ENCODE peak calls at places on chromosomes 3 and 15, in nine cellular contexts. I, L, M, F, K, H, Y, V and X are unnamed samples. For H3K4me1, the result is how much of the 10 kb centered on the place peaks cover.

GRCh38 chr3:90091557-90091956 is 984.1 kb downstream of the EPHA3 start:
- DNase-seq in I (no peak), L (peak), M (peak), F (peak), K (peak), H (no peak), Y (no peak), V (no peak), X (peak)

GRCh38 chr3:15339786-15340215 is 7.4 kb upstream of the SH3BP5 start:
- DNase-seq in I (no peak), L (peak), M (peak), F (peak), K (no peak), H (no peak), Y (no peak), V (no peak), X (no peak)

GRCh38 chr3:52194541-52195296 is 3.2 kb upstream of the ALAS1 start:
- DNase-seq in I (peak), L (peak), M (peak), F (peak), K (no peak), H (peak), Y (no peak), V (peak), X (no peak)

GRCh38 chr3:151580592-151580991 is 119.7 kb upstream of the IGSF10 start:
- DNase-seq in I (no peak), L (peak), M (no peak), F (peak), K (no peak), H (no peak), Y (no peak), V (no peak), X (no peak)

GRCh38 chr3:23219117-23219516 is 16.0 kb downstream of the UBE2E2 start:
- DNase-seq in I (no peak), L (no peak), M (no peak), F (no peak), K (no peak), H (no peak), Y (no peak), V (no peak), X (no peak)

GRCh38 chr3:18898911-18899310 is 249.4 kb upstream of the KCNH8 start:
- DNase-seq in I (no peak), L (no peak), M (no peak), F (no peak), K (no peak), H (no peak), Y (no peak), V (no peak), X (no peak)

GRCh38 chr15:57782731-57783130 is 76.2 kb downstream of the POLR2M start:
- DNase-seq in I (no peak), L (no peak), M (no peak), F (no peak), K (no peak), H (no peak), Y (no peak), V (no peak), X (no peak)

GRCh38 chr15:101170568-101171350 is 81.1 kb downstream of the CHSY1 start:
- DNase-seq in I (peak), L (peak), M (peak), F (peak), K (no peak), H (no peak), Y (no peak), V (no peak), X (no peak)

GRCh38 chr3:165462616-165463334 is 266.6 kb upstream of the SLITRK3 start:
- DNase-seq in I (peak), L (peak), M (no peak), F (no peak), K (no peak), H (no peak), Y (no peak), V (no peak), X (no peak)

GRCh38 chr3:192514081-192514753 is 213.1 kb downstream of the FGF12 start:
- DNase-seq in I (no peak), L (peak), M (no peak), F (no peak), K (no peak), H (no peak), Y (no peak), V (peak), X (no peak)

GRCh38 chr15:101530224-101530958 is 40.9 kb upstream of the PCSK6 start:
- DNase-seq in I (no peak), L (no peak), M (no peak), F (no peak), K (no peak), H (no peak), Y (no peak), V (peak), X (no peak)

GRCh38 chr15:41494922-41495735 is 1.5 kb downstream of the ITPKA start:
- DNase-seq in I (no peak), L (no peak), M (no peak), F (no peak), K (peak), H (peak), Y (no peak), V (peak), X (no peak)

GRCh38 chr15:74541494-74542191 is 623 bp downstream of the ARID3B start:
- DNase-seq in I (peak), L (peak), M (peak), F (peak), K (peak), H (peak), Y (peak), V (no peak), X (peak)

GRCh38 chr15:60370105-60370803 is 27.5 kb downstream of the ANXA2 start:
- DNase-seq in I (no peak), L (peak), M (no peak), F (no peak), K (no peak), H (no peak), Y (no peak), V (no peak), X (no peak)

GRCh38 chr3:29183346-29184087 is 97.4 kb upstream of the RBMS3 start:
- DNase-seq in I (no peak), L (peak), M (no peak), F (peak), K (no peak), H (no peak), Y (no peak), V (no peak), X (peak)

GRCh38 chr15:31360843-31361763 is 34.5 kb downstream of the KLF13 start:
- DNase-seq in I (no peak), L (no peak), M (no peak), F (no peak), K (peak), H (peak), Y (peak), V (peak), X (no peak)

GRCh38 chr3:133125171-133125570 is 87.0 kb downstream of the TMEM108 start:
- DNase-seq in I (no peak), L (no peak), M (no peak), F (no peak), K (no peak), H (no peak), Y (no peak), V (no peak), X (no peak)

GRCh38 chr15:68666120-68666811 is 87.5 kb downstream of the CORO2B start:
- DNase-seq in I (peak), L (no peak), M (peak), F (no peak), K (peak), H (no peak), Y (no peak), V (no peak), X (no peak)

GRCh38 chr3:162845918-162846317 is 1349.3 kb downstream of the OTOL1 start:
- DNase-seq in I (no peak), L (no peak), M (no peak), F (no peak), K (no peak), H (no peak), Y (no peak), V (no peak), X (no peak)

GRCh38 chr3:85481411-85482192 is 522.8 kb downstream of the CADM2 start:
- DNase-seq in I (no peak), L (no peak), M (no peak), F (no peak), K (no peak), H (no peak), Y (no peak), V (no peak), X (no peak)

GRCh38 chr3:47464603-47465002 is 11.1 kb downstream of the SCAP start:
- DNase-seq in I (no peak), L (peak), M (no peak), F (no peak), K (peak), H (no peak), Y (no peak), V (no peak), X (no peak)

GRCh38 chr15:90869140-90869541 is 753 bp downstream of the FURIN start:
- DNase-seq in I (no peak), L (no peak), M (no peak), F (no peak), K (no peak), H (no peak), Y (no peak), V (peak), X (no peak)
- H3K4me1 ChIP-seq in I (under half), L (under half), M (under half), F (under half), K (under half), H (half or more), Y (under half), V (half or more), X (half or more)

GRCh38 chr3:5165698-5166097 is 21.8 kb upstream of the EDEM1 start:
- DNase-seq in I (no peak), L (no peak), M (no peak), F (no peak), K (no peak), H (no peak), Y (no peak), V (no peak), X (no peak)
- H3K4me3 ChIP-seq in I (no peak), L (no peak), M (no peak), F (no peak), K (no peak), H (no peak), Y (no peak), V (no peak), X (no peak)

GRCh38 chr3:184258926-184259325 is 2.4 kb downstream of the CAMK2N2 start:
- DNase-seq in I (no peak), L (no peak), M (no peak), F (no peak), K (no peak), H (no peak), Y (no peak), V (no peak), X (no peak)
- H3K27ac ChIP-seq in I (no peak), L (no peak), M (no peak), F (no peak), K (no peak), H (no peak), Y (no peak), V (no peak), X (no peak)

GRCh38 chr15:67125589-67126502 is 60.4 kb downstream of the SMAD3 start:
- DNase-seq in I (peak), L (peak), M (peak), F (peak), K (no peak), H (no peak), Y (no peak), V (no peak), X (peak)
- H3K4me1 ChIP-seq in I (under half), L (under half), M (half or more), F (half or more), K (under half), H (half or more), Y (under half), V (half or more), X (half or more)

GRCh38 chr15:95975212-95975611 is 355.3 kb upstream of the NR2F2 start:
- DNase-seq in I (no peak), L (no peak), M (no peak), F (no peak), K (no peak), H (no peak), Y (no peak), V (no peak), X (no peak)

GRCh38 chr15:95970326-95970725 is 360.2 kb upstream of the NR2F2 start:
- DNase-seq in I (no peak), L (no peak), M (no peak), F (no peak), K (no peak), H (no peak), Y (no peak), V (no peak), X (no peak)

GRCh38 chr15:95972812-95973211 is 357.7 kb upstream of the NR2F2 start:
- DNase-seq in I (no peak), L (no peak), M (no peak), F (no peak), K (no peak), H (no peak), Y (no peak), V (no peak), X (no peak)

GRCh38 chr15:95973566-95974256 is 356.8 kb upstream of the NR2F2 start:
- DNase-seq in I (no peak), L (no peak), M (no peak), F (no peak), K (no peak), H (no peak), Y (no peak), V (no peak), X (no peak)

DNA sequence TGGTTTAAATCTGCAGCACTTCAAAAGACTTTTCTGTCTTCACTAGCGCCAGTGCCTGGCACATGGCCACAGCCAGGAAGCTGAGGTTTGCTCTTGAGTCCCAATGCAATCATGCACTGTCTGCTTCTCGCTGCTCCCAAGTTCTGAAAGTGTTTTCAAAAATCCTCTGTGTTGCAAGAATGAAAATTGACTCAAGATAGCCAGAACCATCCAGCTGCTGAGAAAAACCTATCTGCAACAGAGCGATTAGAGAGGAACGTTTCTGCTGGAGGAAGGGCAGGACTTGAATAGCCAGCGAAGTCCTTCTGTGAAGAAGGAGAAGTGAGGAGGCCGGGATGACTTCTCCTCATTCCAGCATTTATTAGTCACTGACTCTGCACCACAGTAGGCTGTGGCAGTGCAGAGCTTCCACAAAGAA is 358.4 kb upstream of the NR2F2 start:
- DNase-seq in I (peak), L (peak), M (no peak), F (peak), K (no peak), H (no peak), Y (no peak), V (no peak), X (no peak)
- H3K4me3 ChIP-seq in I (no peak), L (no peak), M (no peak), F (no peak), K (no peak), H (no peak), Y (no peak), V (no peak), X (no peak)

GRCh38 chr3:179945569-179945968 is 91.2 kb downstream of the PEX5L start:
- DNase-seq in I (no peak), L (no peak), M (no peak), F (no peak), K (no peak), H (no peak), Y (no peak), V (no peak), X (no peak)

GRCh38 chr3:179954226-179954870 is 82.4 kb downstream of the PEX5L start:
- DNase-seq in I (no peak), L (no peak), M (no peak), F (no peak), K (no peak), H (no peak), Y (no peak), V (no peak), X (no peak)

GRCh38 chr3:179948740-179949139 is 88.0 kb downstream of the PEX5L start:
- DNase-seq in I (no peak), L (no peak), M (no peak), F (no peak), K (no peak), H (no peak), Y (no peak), V (no peak), X (no peak)

GRCh38 chr3:179949428-179949827 is 87.3 kb downstream of the PEX5L start:
- DNase-seq in I (no peak), L (no peak), M (no peak), F (no peak), K (peak), H (no peak), Y (no peak), V (no peak), X (no peak)

GRCh38 chr3:179949869-179950268 is 86.9 kb downstream of the PEX5L start:
- DNase-seq in I (no peak), L (no peak), M (no peak), F (no peak), K (no peak), H (no peak), Y (no peak), V (no peak), X (no peak)
- H3K27ac ChIP-seq in I (no peak), L (no peak), M (no peak), F (no peak), K (peak), H (no peak), Y (no peak), V (no peak), X (no peak)

DNA sequence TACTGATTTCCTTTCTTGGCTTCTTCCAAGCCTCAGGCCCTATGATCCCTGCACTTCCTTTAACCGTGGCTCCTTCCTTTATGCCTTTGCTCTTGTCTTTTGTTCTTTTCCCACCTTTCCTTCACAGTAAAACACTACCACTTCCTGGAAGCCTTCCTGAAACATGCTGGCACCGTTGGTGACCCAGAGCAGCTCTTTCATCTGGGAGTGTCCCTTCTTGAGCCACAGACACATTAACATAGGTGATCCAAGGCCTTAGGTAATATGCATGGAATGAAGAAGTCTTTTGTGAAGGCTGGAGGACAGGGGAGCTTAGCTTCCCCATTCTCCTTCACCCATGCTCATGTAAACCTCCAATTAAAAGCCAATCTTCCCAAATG is 39.4 kb downstream of the AMOTL2 start:
- DNase-seq in I (no peak), L (no peak), M (no peak), F (no peak), K (no peak), H (no peak), Y (no peak), V (no peak), X (no peak)
- H3K4me1 ChIP-seq in I (under half), L (under half), M (half or more), F (under half), K (under half), H (half or more), Y (under half), V (under half), X (half or more)